ENCODE peak calls at places on chromosome 21, in four cellular contexts. C, R, E and X are unnamed samples.

GRCh38 chr21:37873655-37874054 is 42.6 kb downstream of the KCNJ6 start:
- DNase-seq in C (no peak), R (no peak), E (no peak), X (no peak)

GRCh38 chr21:40902299-40902698 is 55.3 kb upstream of the DSCAM start:
- DNase-seq in C (no peak), R (no peak), E (no peak), X (no peak)

GRCh38 chr21:41170442-41170841 is 2.5 kb downstream of the BACE2 start:
- DNase-seq in C (peak), R (peak), E (no peak), X (peak)

GRCh38 chr21:36909901-36910561 is 56.4 kb downstream of the HLCS start:
- DNase-seq in C (peak), R (no peak), E (no peak), X (no peak)

GRCh38 chr21:42044871-42045495 is 26.1 kb upstream of the UMODL1 start:
- DNase-seq in C (no peak), R (no peak), E (no peak), X (no peak)

GRCh38 chr21:36320421-36321324 is 676 bp downstream of the MORC3 start:
- DNase-seq in C (peak), R (peak), E (peak), X (no peak)

GRCh38 chr21:44908908-44909307 is 11.8 kb downstream of the ITGB2 start:
- DNase-seq in C (no peak), R (no peak), E (no peak), X (no peak)

GRCh38 chr21:35217504-35218060 is 168.5 kb upstream of the RUNX1 start:
- DNase-seq in C (peak), R (no peak), E (no peak), X (no peak)

GRCh38 chr21:37994211-37994610 is 78.0 kb upstream of the KCNJ6 start:
- DNase-seq in C (no peak), R (no peak), E (no peak), X (peak)

GRCh38 chr21:31772674-31773555 is 41.0 kb upstream of the SCAF4 start:
- DNase-seq in C (no peak), R (no peak), E (peak), X (no peak)

GRCh38 chr21:42456457-42456856 is 39.6 kb downstream of the RSPH1 start:
- DNase-seq in C (no peak), R (no peak), E (no peak), X (no peak)

GRCh38 chr21:28393279-28393678 is 599.4 kb downstream of the LTN1 start:
- DNase-seq in C (no peak), R (no peak), E (no peak), X (no peak)
- TF ChIP-seq EP300 in C (no peak), R (no peak), E (no peak), X (no peak)

GRCh38 chr21:33780631-33781030 is 135.0 kb downstream of the ATP5PO start:
- DNase-seq in C (no peak), R (no peak), E (no peak), X (no peak)
- TF ChIP-seq ATF2 in C (no peak), R (no peak), E (no peak), X (no peak)

DNA sequence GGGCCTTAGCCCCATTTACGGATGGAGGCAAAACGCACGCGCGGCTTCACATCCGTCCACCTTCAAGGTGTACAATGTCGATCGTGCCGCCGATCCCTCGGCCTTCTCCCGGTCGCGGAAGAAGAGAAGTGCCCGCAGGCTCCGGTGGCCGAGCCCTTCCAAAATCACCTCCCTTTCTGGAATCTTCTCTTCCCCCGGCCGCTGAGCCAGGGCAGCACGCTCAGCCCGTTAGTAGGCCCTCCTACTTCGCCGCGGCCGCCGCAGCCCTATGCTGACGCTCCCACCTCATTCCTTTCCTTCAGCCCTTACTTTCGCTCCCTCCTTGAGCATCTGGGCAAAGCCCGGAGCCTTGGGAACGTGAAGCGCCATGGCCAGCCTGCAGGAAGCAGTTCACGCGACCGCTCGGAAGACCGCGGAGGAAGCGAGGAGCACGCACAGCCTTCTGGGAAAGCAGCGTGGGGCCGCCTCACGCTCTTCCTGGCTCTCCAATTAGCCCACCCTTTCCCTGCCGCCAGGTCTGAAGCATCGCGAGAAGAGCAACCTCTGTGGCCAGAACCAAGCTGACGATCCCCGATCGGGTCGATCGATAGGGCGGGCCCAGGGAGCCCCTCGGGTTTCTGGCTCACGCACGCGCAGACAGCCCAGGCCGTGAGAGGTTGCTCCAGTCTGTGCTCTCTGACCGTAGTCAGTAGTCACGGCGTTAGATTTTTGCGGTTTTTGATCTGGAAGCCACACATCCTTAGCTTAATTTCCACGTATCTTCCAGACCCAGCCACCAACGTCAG is at the start of gene CCT8:
- DNase-seq in C (peak), R (peak), E (peak), X (peak)
- TF ChIP-seq EP300 in C (no peak), R (no peak), E (peak), X (no peak)

GRCh38 chr21:46009951-46010655 is 28.5 kb downstream of the COL6A1 start:
- DNase-seq in C (no peak), R (peak), E (no peak), X (no peak)
- TF ChIP-seq ATF2 in C (no peak), R (no peak), E (no peak), X (no peak)

GRCh38 chr21:14713109-14713508 is 167.0 kb upstream of the SAMSN1 start:
- DNase-seq in C (no peak), R (no peak), E (no peak), X (no peak)

GRCh38 chr21:14718957-14719356 is 172.8 kb upstream of the SAMSN1 start:
- DNase-seq in C (no peak), R (no peak), E (no peak), X (no peak)

GRCh38 chr21:14711287-14711686 is 165.2 kb upstream of the SAMSN1 start:
- DNase-seq in C (no peak), R (no peak), E (no peak), X (no peak)

GRCh38 chr21:14712121-14712520 is 166.0 kb upstream of the SAMSN1 start:
- DNase-seq in C (no peak), R (no peak), E (no peak), X (no peak)

DNA sequence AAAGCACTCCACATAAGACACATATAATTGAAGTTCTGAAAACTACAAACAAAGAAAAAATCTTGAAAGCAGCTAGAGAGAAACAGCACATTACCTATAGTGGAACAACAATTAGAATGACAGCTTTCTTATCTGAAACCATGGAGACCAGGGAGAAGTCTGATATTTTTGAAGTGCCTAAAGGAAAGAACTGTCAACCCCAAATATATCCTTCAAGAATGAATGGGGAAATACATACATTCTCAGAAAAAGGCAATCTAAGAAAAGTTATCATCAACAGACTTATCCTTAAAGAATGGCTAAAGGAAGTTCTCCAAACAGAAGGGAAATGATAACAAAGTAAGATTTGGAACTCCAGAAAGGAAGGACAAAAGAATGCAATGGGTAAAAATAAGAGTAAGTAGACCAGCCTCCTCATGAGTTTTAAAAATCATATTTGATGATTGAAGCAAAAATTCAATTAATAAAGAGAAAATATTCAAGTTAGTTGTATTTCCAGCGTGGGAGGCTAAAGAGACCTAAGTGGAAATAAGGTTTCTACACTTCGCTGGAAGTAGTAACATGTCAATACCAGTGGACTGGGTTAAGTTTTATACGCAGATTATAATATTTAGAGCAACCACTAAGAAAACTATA is 170.8 kb upstream of the SAMSN1 start:
- DNase-seq in C (no peak), R (no peak), E (no peak), X (no peak)
- TF ChIP-seq EP300 in C (no peak), R (no peak), E (no peak), X (peak)

GRCh38 chr21:46180778-46181391 is 3.4 kb downstream of the SPATC1L start:
- DNase-seq in C (no peak), R (no peak), E (no peak), X (no peak)

GRCh38 chr21:46181436-46181835 is 2.8 kb downstream of the SPATC1L start:
- DNase-seq in C (no peak), R (no peak), E (no peak), X (no peak)

GRCh38 chr21:46181953-46182547 is 2.2 kb downstream of the SPATC1L start:
- DNase-seq in C (no peak), R (no peak), E (no peak), X (no peak)

GRCh38 chr21:46183910-46184624 is at the start of gene SPATC1L:
- DNase-seq in C (peak), R (peak), E (peak), X (peak)

DNA sequence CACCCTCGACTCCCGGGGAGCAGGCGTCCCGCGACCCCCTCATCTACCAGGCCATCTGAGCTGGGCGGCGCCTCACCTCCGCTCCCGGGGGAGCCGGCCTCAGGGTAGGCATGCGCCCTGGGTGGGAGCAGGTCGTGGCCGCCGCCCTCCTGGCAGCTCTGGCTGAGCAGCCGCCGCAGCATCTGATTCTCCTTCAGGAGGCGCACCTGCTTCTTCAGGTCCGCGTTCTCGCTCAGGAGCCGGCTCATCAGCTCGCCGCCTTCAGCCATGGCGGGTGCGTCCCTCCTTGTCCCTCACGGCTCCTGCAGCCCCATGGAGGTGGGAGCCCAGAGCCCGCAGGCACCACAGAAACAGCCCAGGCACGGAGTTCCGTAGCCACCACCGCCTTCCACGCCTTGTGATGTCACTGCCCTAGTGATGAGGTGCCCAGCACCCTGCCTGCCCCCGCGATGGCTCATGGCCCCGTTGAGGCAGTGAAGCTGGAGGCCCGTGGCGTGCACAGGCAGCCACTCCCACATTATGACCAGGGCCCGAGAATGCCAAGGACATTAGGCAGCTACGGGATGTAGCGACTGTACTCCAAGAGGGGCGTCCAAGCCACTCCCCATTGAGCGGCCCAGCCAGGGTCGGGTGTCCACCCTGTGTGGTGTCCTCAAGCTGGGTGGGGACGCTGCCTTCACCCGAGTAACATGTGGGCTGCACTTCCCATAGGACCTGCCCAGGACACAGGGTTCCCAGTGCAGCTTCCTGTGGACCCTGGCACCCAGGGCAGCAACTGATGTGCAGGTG is 1.5 kb downstream of the SPATC1L start:
- DNase-seq in C (no peak), R (no peak), E (no peak), X (peak)
- TF ChIP-seq ATF2 in C (no peak), R (no peak), E (no peak), X (no peak)

DNA sequence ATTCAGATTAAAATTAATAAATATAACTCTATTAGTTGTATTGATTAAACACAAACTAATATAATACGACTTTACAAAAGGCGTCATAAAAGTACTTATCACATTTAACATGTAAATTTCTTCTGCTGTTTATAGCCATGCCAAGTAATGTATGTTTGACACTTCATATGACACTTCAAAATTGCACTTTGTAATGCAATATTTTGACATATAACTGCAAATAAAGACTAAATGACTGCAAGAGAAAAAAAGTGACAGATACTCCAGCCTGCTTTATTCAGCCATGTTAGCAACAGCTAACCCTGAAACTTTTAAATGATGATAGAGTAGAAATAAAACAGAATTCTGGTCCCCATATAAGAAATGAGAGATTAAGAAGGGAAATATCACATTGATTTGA is 1238.0 kb downstream of the MRPL39 start:
- DNase-seq in C (no peak), R (no peak), E (no peak), X (no peak)
- TF ChIP-seq EP300 in C (no peak), R (no peak), E (no peak), X (no peak)

GRCh38 chr21:14825405-14826032 is 239.3 kb downstream of the NRIP1 start:
- DNase-seq in C (no peak), R (no peak), E (peak), X (no peak)
- TF ChIP-seq ATF2 in C (no peak), R (no peak), E (peak), X (no peak)

DNA sequence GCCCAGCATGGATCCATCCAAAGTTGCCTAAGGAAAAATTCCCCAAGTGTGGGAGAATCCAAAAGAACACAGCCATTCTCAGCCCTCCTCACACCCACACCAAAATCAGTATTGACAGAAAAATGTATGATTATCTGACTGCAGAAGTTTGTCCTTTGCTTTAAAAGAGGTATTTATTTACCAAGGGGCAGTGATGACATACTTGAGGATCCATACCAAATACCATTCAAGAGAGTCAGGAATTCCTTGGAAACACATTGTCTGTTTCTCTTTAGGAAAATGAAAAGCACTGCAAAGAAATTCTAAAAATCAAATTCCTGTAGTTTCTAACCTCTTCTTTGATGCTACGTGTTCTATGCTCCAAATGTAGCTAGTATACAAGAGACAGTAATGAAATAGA is 509.6 kb upstream of the CXADR start:
- DNase-seq in C (no peak), R (no peak), E (no peak), X (no peak)
- TF ChIP-seq EP300 in C (no peak), R (no peak), E (no peak), X (no peak)

GRCh38 chr21:46509760-46510159 is 51.1 kb downstream of the DIP2A start:
- DNase-seq in C (peak), R (no peak), E (no peak), X (no peak)
- TF ChIP-seq ATF2 in C (no peak), R (no peak), E (no peak), X (no peak)